ENCODE peak calls at places on chromosomes 11 and 22, in seven cellular contexts. K, Q, D, H, P, Z and B are unnamed samples.

GRCh38 chr11:57901756-57902155 is 121.9 kb upstream of the OR9Q1 start:
- DNase-seq in K (peak), Q (no peak), D (no peak), H (no peak), P (no peak), Z (no peak), B (no peak)

GRCh38 chr11:85653048-85653447 is 5.3 kb downstream of the TMEM126A start:
- DNase-seq in K (no peak), Q (no peak), D (no peak), H (no peak), P (no peak), Z (no peak), B (no peak)

GRCh38 chr11:3613998-3614741 is 27.6 kb downstream of the ART5 start:
- DNase-seq in K (no peak), Q (no peak), D (no peak), H (no peak), P (no peak), Z (no peak), B (no peak)

GRCh38 chr11:14418801-14419417 is 59.9 kb upstream of the RRAS2 start:
- DNase-seq in K (peak), Q (peak), D (no peak), H (no peak), P (peak), Z (no peak), B (no peak)

GRCh38 chr11:112016088-112016764 is 9.0 kb upstream of the DLAT start:
- DNase-seq in K (no peak), Q (no peak), D (no peak), H (peak), P (peak), Z (no peak), B (no peak)

GRCh38 chr11:46697303-46697702 is 3.1 kb downstream of the ARHGAP1 start:
- DNase-seq in K (no peak), Q (no peak), D (no peak), H (no peak), P (no peak), Z (no peak), B (no peak)

GRCh38 chr22:24474221-24474620 is 20.9 kb upstream of the UPB1 start:
- DNase-seq in K (peak), Q (no peak), D (no peak), H (peak), P (peak), Z (no peak), B (no peak)

GRCh38 chr11:111347002-111347722 is 31.9 kb downstream of the POU2AF1 start:
- DNase-seq in K (no peak), Q (no peak), D (no peak), H (no peak), P (no peak), Z (no peak), B (peak)

GRCh38 chr22:42304021-42304790 is 33.8 kb upstream of the TCF20 start:
- DNase-seq in K (no peak), Q (no peak), D (no peak), H (no peak), P (no peak), Z (no peak), B (no peak)

GRCh38 chr11:36196476-36197099 is 92.6 kb downstream of the COMMD9 start:
- DNase-seq in K (no peak), Q (no peak), D (no peak), H (peak), P (peak), Z (no peak), B (no peak)

GRCh38 chr11:68040121-68040956 is 1.5 kb downstream of the TCIRG1 start:
- DNase-seq in K (peak), Q (peak), D (peak), H (peak), P (peak), Z (peak), B (peak)

GRCh38 chr22:31625257-31625640 is 36.8 kb downstream of the PISD start:
- DNase-seq in K (no peak), Q (no peak), D (no peak), H (no peak), P (no peak), Z (no peak), B (no peak)
- H3K4me3 ChIP-seq in K (no peak), Q (no peak), D (no peak), H (no peak), P (peak), Z (no peak), B (no peak)

DNA sequence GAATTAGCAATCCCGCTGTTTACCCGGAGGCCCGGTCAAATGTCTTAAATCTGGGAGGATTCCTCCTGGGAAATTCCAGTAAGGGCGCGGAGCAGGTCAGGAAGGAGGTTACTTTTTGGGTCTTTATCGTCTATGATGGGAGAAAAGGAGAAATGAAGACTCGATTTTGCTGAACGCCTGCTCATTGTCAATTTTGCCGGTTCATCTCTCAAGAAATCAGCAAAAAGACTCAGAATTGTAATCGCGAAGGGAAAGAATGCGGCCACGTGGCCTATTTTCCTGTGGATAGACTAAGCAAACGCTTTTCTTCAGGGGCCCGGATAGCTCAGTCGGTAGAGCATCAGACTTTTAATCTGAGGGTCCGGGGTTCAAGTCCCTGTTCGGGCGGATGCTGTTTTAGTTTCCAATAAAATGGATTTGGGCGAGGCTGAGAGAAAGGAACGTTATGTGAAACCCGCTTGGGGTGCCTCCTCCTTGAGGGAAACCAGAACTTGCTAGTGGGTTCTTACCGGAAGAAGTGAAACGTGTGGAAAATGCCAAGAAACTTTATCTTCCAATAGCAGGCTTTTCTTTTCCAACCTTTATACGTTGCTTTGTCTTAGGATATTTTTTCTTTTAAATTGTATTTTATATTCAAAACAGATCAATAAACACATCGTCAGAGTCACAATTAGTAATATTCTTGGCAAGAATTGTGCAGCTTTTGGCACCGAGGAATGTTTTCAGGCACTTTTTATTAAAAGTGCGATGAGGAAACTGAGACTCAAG is 45.0 kb downstream of the OR4D9 start:
- DNase-seq in K (peak), Q (no peak), D (no peak), H (peak), P (peak), Z (peak), B (peak)
- H3K4me3 ChIP-seq in K (peak), Q (peak), D (peak), H (peak), P (peak), Z (peak), B (no peak)

GRCh38 chr11:101583180-101584128 is at the start of gene TRPC6:
- DNase-seq in K (peak), Q (peak), D (no peak), H (peak), P (peak), Z (no peak), B (peak)
- H3K4me3 ChIP-seq in K (peak), Q (peak), D (no peak), H (peak), P (no peak), Z (no peak), B (peak)

GRCh38 chr11:27468209-27468608 is 4.4 kb downstream of the LGR4 start:
- DNase-seq in K (peak), Q (no peak), D (no peak), H (peak), P (peak), Z (no peak), B (no peak)

GRCh38 chr11:27470166-27470565 is 2.4 kb downstream of the LGR4 start:
- DNase-seq in K (no peak), Q (no peak), D (no peak), H (no peak), P (no peak), Z (no peak), B (no peak)

GRCh38 chr11:27467181-27467913 is 5.2 kb downstream of the LGR4 start:
- DNase-seq in K (no peak), Q (no peak), D (no peak), H (no peak), P (no peak), Z (no peak), B (no peak)

GRCh38 chr11:27469333-27469680 is 3.3 kb downstream of the LGR4 start:
- DNase-seq in K (no peak), Q (no peak), D (no peak), H (no peak), P (no peak), Z (no peak), B (no peak)

GRCh38 chr11:27468643-27469332 is 3.8 kb downstream of the LGR4 start:
- DNase-seq in K (peak), Q (no peak), D (no peak), H (no peak), P (peak), Z (no peak), B (no peak)
- H3K4me3 ChIP-seq in K (peak), Q (peak), D (no peak), H (no peak), P (peak), Z (no peak), B (no peak)

DNA sequence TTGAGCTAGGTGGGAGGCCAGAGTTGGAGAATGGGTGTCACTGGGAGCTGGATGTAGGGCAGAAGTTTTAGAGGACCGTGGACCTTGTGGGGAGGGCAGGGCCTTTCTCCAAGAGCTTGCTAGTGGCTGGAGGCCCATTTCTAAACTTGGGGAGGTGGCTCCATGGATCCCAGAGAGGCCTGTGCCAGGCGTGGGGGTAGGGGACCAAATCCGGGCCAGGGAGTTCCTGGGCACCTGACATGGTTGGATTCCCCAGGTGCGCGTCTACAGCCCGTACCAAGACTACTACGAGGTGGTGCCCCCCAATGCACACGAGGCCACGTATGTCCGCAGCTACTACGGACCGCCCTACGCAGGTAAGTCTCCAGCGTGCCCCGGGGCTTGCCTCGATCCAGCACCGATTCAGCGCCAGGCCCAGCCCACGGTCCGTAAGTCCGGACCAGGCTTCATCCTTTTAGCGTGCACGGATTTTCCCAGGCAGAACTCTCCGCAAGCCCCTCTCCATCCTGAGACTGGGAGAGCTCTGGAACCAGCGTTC is 14.2 kb downstream of the PLEKHB1 start:
- DNase-seq in K (no peak), Q (no peak), D (no peak), H (no peak), P (no peak), Z (no peak), B (no peak)
- H3K4me3 ChIP-seq in K (peak), Q (no peak), D (no peak), H (peak), P (peak), Z (peak), B (peak)